ENCODE peak calls at places on chromosomes 7 and 10, in seven cellular contexts. One of them, this sample, is unnamed.

GRCh38 chr10:78331391-78331922 is 297.8 kb downstream of the RPS24 start:
- DNase-seq in HCT116: no peak
- DNase-seq in HepG2: no peak
- DNase-seq in K562: no peak
- DNase-seq in SK-N-SH: no peak
- DNase-seq in H1: no peak
- DNase-seq in GM12878: no peak
- DNase-seq in this sample: no peak

GRCh38 chr7:102279537-102280400 is 6.9 kb upstream of the SH2B2 start:
- DNase-seq in HCT116: peak
- DNase-seq in HepG2: peak
- DNase-seq in K562: peak
- DNase-seq in SK-N-SH: peak
- DNase-seq in H1: peak
- DNase-seq in GM12878: no peak
- DNase-seq in this sample: peak

GRCh38 chr10:93438796-93439253 is 43.3 kb downstream of the MYOF start:
- DNase-seq in HCT116: peak
- DNase-seq in HepG2: no peak
- DNase-seq in K562: no peak
- DNase-seq in SK-N-SH: no peak
- DNase-seq in H1: no peak
- DNase-seq in GM12878: no peak
- DNase-seq in this sample: no peak

GRCh38 chr10:52353960-52354394 is 39.9 kb downstream of the DKK1 start:
- DNase-seq in HCT116: no peak
- DNase-seq in HepG2: peak
- DNase-seq in K562: no peak
- DNase-seq in SK-N-SH: no peak
- DNase-seq in H1: no peak
- DNase-seq in GM12878: no peak
- DNase-seq in this sample: no peak

GRCh38 chr10:42929993-42930392 is 146.9 kb upstream of the RET start:
- DNase-seq in HCT116: no peak
- DNase-seq in HepG2: no peak
- DNase-seq in K562: no peak
- DNase-seq in SK-N-SH: no peak
- DNase-seq in H1: no peak
- DNase-seq in GM12878: no peak
- DNase-seq in this sample: no peak

GRCh38 chr7:106736508-106737201 is 75.7 kb upstream of the CCDC71L start:
- DNase-seq in HCT116: peak
- DNase-seq in HepG2: peak
- DNase-seq in K562: peak
- DNase-seq in SK-N-SH: peak
- DNase-seq in H1: no peak
- DNase-seq in GM12878: peak
- DNase-seq in this sample: peak

GRCh38 chr7:77866791-77867190 is 68.2 kb downstream of the PHTF2 start:
- DNase-seq in HCT116: no peak
- DNase-seq in HepG2: peak
- DNase-seq in K562: no peak
- DNase-seq in SK-N-SH: no peak
- DNase-seq in H1: no peak
- DNase-seq in GM12878: no peak
- DNase-seq in this sample: peak

GRCh38 chr10:103072891-103073290 is 120.2 kb downstream of the NT5C2 start:
- DNase-seq in HCT116: no peak
- DNase-seq in HepG2: no peak
- DNase-seq in K562: no peak
- DNase-seq in SK-N-SH: no peak
- DNase-seq in H1: no peak
- DNase-seq in GM12878: no peak
- DNase-seq in this sample: no peak

GRCh38 chr7:141158562-141158961 is 84.7 kb downstream of the TMEM178B start:
- DNase-seq in HCT116: peak
- DNase-seq in HepG2: no peak
- DNase-seq in K562: no peak
- DNase-seq in SK-N-SH: no peak
- DNase-seq in H1: no peak
- DNase-seq in GM12878: peak
- DNase-seq in this sample: no peak

GRCh38 chr7:74466196-74466813 is 12.6 kb downstream of the GTF2IRD1 start:
- DNase-seq in HCT116: no peak
- DNase-seq in HepG2: no peak
- DNase-seq in K562: no peak
- DNase-seq in SK-N-SH: no peak
- DNase-seq in H1: no peak
- DNase-seq in GM12878: no peak
- DNase-seq in this sample: no peak

GRCh38 chr10:33336606-33337334 is 2.3 kb upstream of the NRP1 start:
- DNase-seq in HCT116: no peak
- DNase-seq in HepG2: no peak
- DNase-seq in K562: no peak
- DNase-seq in SK-N-SH: peak
- DNase-seq in H1: no peak
- DNase-seq in GM12878: no peak
- DNase-seq in this sample: peak

GRCh38 chr7:50733552-50733951 is 49.1 kb downstream of the GRB10 start:
- DNase-seq in HCT116: no peak
- DNase-seq in HepG2: peak
- DNase-seq in K562: no peak
- DNase-seq in SK-N-SH: no peak
- DNase-seq in H1: no peak
- DNase-seq in GM12878: no peak
- DNase-seq in this sample: no peak

GRCh38 chr7:30804078-30804661 is 33.0 kb downstream of the MINDY4 start:
- DNase-seq in HCT116: no peak
- DNase-seq in HepG2: no peak
- DNase-seq in K562: no peak
- DNase-seq in SK-N-SH: no peak
- DNase-seq in H1: no peak
- DNase-seq in GM12878: no peak
- DNase-seq in this sample: peak

GRCh38 chr7:98536803-98537202 is 80.3 kb upstream of the NPTX2 start:
- DNase-seq in HCT116: no peak
- DNase-seq in HepG2: no peak
- DNase-seq in K562: no peak
- DNase-seq in SK-N-SH: no peak
- DNase-seq in H1: no peak
- DNase-seq in GM12878: no peak
- DNase-seq in this sample: no peak

GRCh38 chr7:28126047-28127041 is 54.3 kb downstream of the JAZF1 start:
- DNase-seq in HCT116: no peak
- DNase-seq in HepG2: no peak
- DNase-seq in K562: no peak
- DNase-seq in SK-N-SH: no peak
- DNase-seq in H1: no peak
- DNase-seq in GM12878: no peak
- DNase-seq in this sample: peak

GRCh38 chr10:68237173-68237572 is 5.3 kb upstream of the ATOH7 start:
- DNase-seq in HCT116: no peak
- DNase-seq in HepG2: no peak
- DNase-seq in K562: no peak
- DNase-seq in SK-N-SH: no peak
- DNase-seq in H1: no peak
- DNase-seq in GM12878: no peak
- DNase-seq in this sample: no peak

GRCh38 chr10:91198781-91199180 is 21.7 kb upstream of the PCGF5 start:
- DNase-seq in HCT116: no peak
- DNase-seq in HepG2: no peak
- DNase-seq in K562: no peak
- DNase-seq in SK-N-SH: no peak
- DNase-seq in H1: no peak
- DNase-seq in GM12878: peak
- DNase-seq in this sample: no peak

GRCh38 chr10:30986027-30986672 is 45.5 kb downstream of the ZNF438 start:
- DNase-seq in HCT116: no peak
- DNase-seq in HepG2: no peak
- DNase-seq in K562: no peak
- DNase-seq in SK-N-SH: no peak
- DNase-seq in H1: no peak
- DNase-seq in GM12878: no peak
- DNase-seq in this sample: peak

GRCh38 chr7:133815677-133816210 is 311.4 kb upstream of the LRGUK start:
- DNase-seq in HCT116: no peak
- DNase-seq in HepG2: peak
- DNase-seq in K562: no peak
- DNase-seq in SK-N-SH: no peak
- DNase-seq in H1: no peak
- DNase-seq in GM12878: no peak
- DNase-seq in this sample: no peak

GRCh38 chr10:16996530-16996964 is 133.1 kb downstream of the CUBN start:
- DNase-seq in HCT116: no peak
- DNase-seq in HepG2: no peak
- DNase-seq in K562: no peak
- DNase-seq in SK-N-SH: no peak
- DNase-seq in H1: no peak
- DNase-seq in GM12878: no peak
- DNase-seq in this sample: peak

GRCh38 chr10:125149278-125150047 is 10.9 kb downstream of the CTBP2 start:
- DNase-seq in HCT116: peak
- DNase-seq in HepG2: no peak
- DNase-seq in K562: peak
- DNase-seq in SK-N-SH: no peak
- DNase-seq in H1: no peak
- DNase-seq in GM12878: no peak
- DNase-seq in this sample: peak

GRCh38 chr7:1681581-1681980 is 11.5 kb downstream of the ELFN1 start:
- DNase-seq in HCT116: no peak
- DNase-seq in HepG2: no peak
- DNase-seq in K562: no peak
- DNase-seq in SK-N-SH: no peak
- DNase-seq in H1: no peak
- DNase-seq in GM12878: no peak
- DNase-seq in this sample: no peak

GRCh38 chr7:47520408-47520807 is 61.5 kb downstream of the TNS3 start:
- DNase-seq in HCT116: no peak
- DNase-seq in HepG2: peak
- DNase-seq in K562: no peak
- DNase-seq in SK-N-SH: no peak
- DNase-seq in H1: no peak
- DNase-seq in GM12878: no peak
- DNase-seq in this sample: no peak

GRCh38 chr7:47521041-47521795 is 60.7 kb downstream of the TNS3 start:
- DNase-seq in HCT116: no peak
- DNase-seq in HepG2: no peak
- DNase-seq in K562: no peak
- DNase-seq in SK-N-SH: no peak
- DNase-seq in H1: no peak
- DNase-seq in GM12878: no peak
- DNase-seq in this sample: no peak

GRCh38 chr7:47517821-47518480 is 64.0 kb downstream of the TNS3 start:
- DNase-seq in HCT116: no peak
- DNase-seq in HepG2: no peak
- DNase-seq in K562: no peak
- DNase-seq in SK-N-SH: no peak
- DNase-seq in H1: no peak
- DNase-seq in GM12878: no peak
- DNase-seq in this sample: no peak

GRCh38 chr7:47516985-47517590 is 64.8 kb downstream of the TNS3 start:
- DNase-seq in HCT116: no peak
- DNase-seq in HepG2: no peak
- DNase-seq in K562: no peak
- DNase-seq in SK-N-SH: no peak
- DNase-seq in H1: no peak
- DNase-seq in GM12878: no peak
- DNase-seq in this sample: no peak

GRCh38 chr7:47518827-47519226 is 63.1 kb downstream of the TNS3 start:
- DNase-seq in HCT116: no peak
- DNase-seq in HepG2: peak
- DNase-seq in K562: no peak
- DNase-seq in SK-N-SH: no peak
- DNase-seq in H1: no peak
- DNase-seq in GM12878: no peak
- DNase-seq in this sample: no peak
- H3K9ac ChIP-seq in HCT116: no peak
- H3K9ac ChIP-seq in HepG2: no peak
- H3K9ac ChIP-seq in K562: no peak
- H3K9ac ChIP-seq in SK-N-SH: no peak
- H3K9ac ChIP-seq in H1: no peak
- H3K9ac ChIP-seq in GM12878: no peak
- H3K9ac ChIP-seq in this sample: no peak

GRCh38 chr10:113407218-113407617 is 145.6 kb upstream of the HABP2 start:
- DNase-seq in HCT116: no peak
- DNase-seq in HepG2: no peak
- DNase-seq in K562: no peak
- DNase-seq in SK-N-SH: no peak
- DNase-seq in H1: no peak
- DNase-seq in GM12878: no peak
- DNase-seq in this sample: no peak

GRCh38 chr10:113410618-113411017 is 142.2 kb upstream of the HABP2 start:
- DNase-seq in HCT116: no peak
- DNase-seq in HepG2: no peak
- DNase-seq in K562: no peak
- DNase-seq in SK-N-SH: no peak
- DNase-seq in H1: no peak
- DNase-seq in GM12878: no peak
- DNase-seq in this sample: no peak

GRCh38 chr10:113411456-113411855 is 141.4 kb upstream of the HABP2 start:
- DNase-seq in HCT116: no peak
- DNase-seq in HepG2: no peak
- DNase-seq in K562: no peak
- DNase-seq in SK-N-SH: no peak
- DNase-seq in H1: no peak
- DNase-seq in GM12878: no peak
- DNase-seq in this sample: no peak

GRCh38 chr10:113412161-113412560 is 140.7 kb upstream of the HABP2 start:
- DNase-seq in HCT116: no peak
- DNase-seq in HepG2: no peak
- DNase-seq in K562: no peak
- DNase-seq in SK-N-SH: no peak
- DNase-seq in H1: no peak
- DNase-seq in GM12878: no peak
- DNase-seq in this sample: no peak

GRCh38 chr10:113409147-113409546 is 143.7 kb upstream of the HABP2 start:
- DNase-seq in HCT116: no peak
- DNase-seq in HepG2: no peak
- DNase-seq in K562: no peak
- DNase-seq in SK-N-SH: no peak
- DNase-seq in H1: no peak
- DNase-seq in GM12878: no peak
- DNase-seq in this sample: no peak
- TF ChIP-seq MAX in HCT116: no peak
- TF ChIP-seq MAX in HepG2: no peak
- TF ChIP-seq MAX in K562: no peak
- TF ChIP-seq MAX in SK-N-SH: no peak
- TF ChIP-seq MAX in H1: no peak
- TF ChIP-seq MAX in GM12878: no peak
- TF ChIP-seq MAX in this sample: no peak

GRCh38 chr10:44675086-44675874 is 235.9 kb upstream of the TMEM72 start:
- DNase-seq in HCT116: no peak
- DNase-seq in HepG2: no peak
- DNase-seq in K562: no peak
- DNase-seq in SK-N-SH: no peak
- DNase-seq in H1: no peak
- DNase-seq in GM12878: no peak
- DNase-seq in this sample: no peak
- H3K4me3 ChIP-seq in HCT116: no peak
- H3K4me3 ChIP-seq in HepG2: no peak
- H3K4me3 ChIP-seq in K562: no peak
- H3K4me3 ChIP-seq in SK-N-SH: no peak
- H3K4me3 ChIP-seq in H1: no peak
- H3K4me3 ChIP-seq in GM12878: no peak
- H3K4me3 ChIP-seq in this sample: no peak

GRCh38 chr10:132333386-132333785 is 1.4 kb downstream of the LRRC27 start:
- DNase-seq in HCT116: no peak
- DNase-seq in HepG2: no peak
- DNase-seq in K562: no peak
- DNase-seq in SK-N-SH: no peak
- DNase-seq in H1: no peak
- DNase-seq in GM12878: no peak
- DNase-seq in this sample: no peak
- H3K9ac ChIP-seq in HCT116: no peak
- H3K9ac ChIP-seq in HepG2: no peak
- H3K9ac ChIP-seq in K562: no peak
- H3K9ac ChIP-seq in SK-N-SH: no peak
- H3K9ac ChIP-seq in H1: no peak
- H3K9ac ChIP-seq in GM12878: no peak
- H3K9ac ChIP-seq in this sample: no peak

This sample was measured in endothelial cell of umbilical vein.